ENCODE peak calls at places on chromosomes 1 and 21, in four cellular contexts. One of them, this sample, is unnamed.

GRCh38 chr1:28159243-28159642 is 17.2 kb downstream of the PTAFR start:
- DNase-seq in HL-60: no peak
- DNase-seq in K562: no peak
- DNase-seq in GM12878: no peak
- DNase-seq in this sample: no peak

GRCh38 chr1:13816016-13816760 is 116.2 kb downstream of the PRDM2 start:
- DNase-seq in HL-60: no peak
- DNase-seq in GM12878: no peak
- DNase-seq in K562: no peak
- DNase-seq in this sample: no peak

GRCh38 chr1:202112864-202113689 is 9.6 kb upstream of the GPR37L1 start:
- DNase-seq in K562: no peak
- DNase-seq in HL-60: no peak
- DNase-seq in GM12878: no peak
- DNase-seq in this sample: no peak

GRCh38 chr1:9302745-9303524 is 10.2 kb downstream of the SPSB1 start:
- DNase-seq in GM12878: no peak
- DNase-seq in K562: no peak
- DNase-seq in HL-60: no peak
- DNase-seq in this sample: no peak

GRCh38 chr21:42453301-42454220 is 42.5 kb downstream of the RSPH1 start:
- DNase-seq in K562: no peak
- DNase-seq in HL-60: no peak
- DNase-seq in GM12878: no peak
- DNase-seq in this sample: no peak

GRCh38 chr1:24237750-24238149 is 50.7 kb upstream of the IFNLR1 start:
- DNase-seq in GM12878: no peak
- DNase-seq in K562: no peak
- DNase-seq in HL-60: no peak
- DNase-seq in this sample: no peak

GRCh38 chr1:34265396-34265795 is 88.7 kb downstream of the C1orf94 start:
- DNase-seq in K562: no peak
- DNase-seq in GM12878: no peak
- DNase-seq in HL-60: no peak
- DNase-seq in this sample: no peak

GRCh38 chr1:66739401-66740157 is 12.7 kb upstream of the DYNLT5 start:
- DNase-seq in HL-60: no peak
- DNase-seq in GM12878: no peak
- DNase-seq in K562: no peak
- DNase-seq in this sample: no peak

GRCh38 chr1:17717595-17717994 is 37.5 kb upstream of the ACTL8 start:
- DNase-seq in GM12878: no peak
- DNase-seq in K562: no peak
- DNase-seq in HL-60: no peak
- DNase-seq in this sample: no peak

GRCh38 chr1:198939286-198939685 is 300.4 kb downstream of the PTPRC start:
- DNase-seq in GM12878: no peak
- DNase-seq in HL-60: no peak
- DNase-seq in K562: no peak
- DNase-seq in this sample: no peak

GRCh38 chr1:155093938-155094621 is 15.4 kb downstream of the EFNA3 start:
- DNase-seq in K562: peak; percentile 65
- DNase-seq in HL-60: peak; percentile 26
- DNase-seq in GM12878: no peak
- DNase-seq in this sample: no peak

GRCh38 chr1:156366832-156367231 is 2.2 kb upstream of the RHBG start:
- DNase-seq in HL-60: no peak
- DNase-seq in K562: no peak
- DNase-seq in GM12878: no peak
- DNase-seq in this sample: no peak

GRCh38 chr1:218299416-218299815 is 14.3 kb downstream of the RRP15 start:
- DNase-seq in HL-60: no peak
- DNase-seq in GM12878: no peak
- DNase-seq in K562: no peak
- DNase-seq in this sample: no peak

GRCh38 chr1:115507256-115507589 is 134.5 kb upstream of the VANGL1 start:
- DNase-seq in HL-60: no peak
- DNase-seq in GM12878: no peak
- DNase-seq in K562: no peak
- DNase-seq in this sample: no peak

GRCh38 chr1:65832296-65832695 is 39.6 kb downstream of the PDE4B start:
- DNase-seq in HL-60: no peak
- DNase-seq in K562: no peak
- DNase-seq in GM12878: no peak
- DNase-seq in this sample: no peak

GRCh38 chr1:229567109-229567868 is 8.8 kb upstream of the ABCB10 start:
- DNase-seq in K562: no peak
- DNase-seq in GM12878: no peak
- DNase-seq in HL-60: no peak
- DNase-seq in this sample: no peak

GRCh38 chr1:6962956-6963915 is 178.0 kb downstream of the CAMTA1 start:
- DNase-seq in K562: peak; percentile 96
- DNase-seq in HL-60: no peak
- DNase-seq in GM12878: peak; percentile 24
- DNase-seq in this sample: peak; percentile 54

GRCh38 chr1:226627924-226628623 is 79.5 kb downstream of the STUM start:
- DNase-seq in GM12878: no peak
- DNase-seq in HL-60: no peak
- DNase-seq in K562: no peak
- DNase-seq in this sample: no peak

GRCh38 chr1:25065246-25066238 is 135.5 kb upstream of the RUNX3 start:
- DNase-seq in HL-60: peak; percentile 43
- DNase-seq in GM12878: no peak
- DNase-seq in K562: peak; percentile 31
- DNase-seq in this sample: no peak

GRCh38 chr1:230878584-230878975 is 10.3 kb upstream of the C1orf198 start:
- DNase-seq in K562: no peak
- DNase-seq in GM12878: no peak
- DNase-seq in HL-60: no peak
- DNase-seq in this sample: no peak

GRCh38 chr1:201214461-201214860 is 23.8 kb downstream of the IGFN1 start:
- DNase-seq in HL-60: no peak
- DNase-seq in K562: peak; percentile 67
- DNase-seq in GM12878: no peak
- DNase-seq in this sample: no peak

GRCh38 chr1:206136241-206136640 is 19.1 kb upstream of the AVPR1B start:
- DNase-seq in HL-60: no peak
- DNase-seq in K562: no peak
- DNase-seq in GM12878: no peak
- DNase-seq in this sample: no peak

GRCh38 chr1:64136296-64136695 is 67.1 kb upstream of the UBE2U start:
- DNase-seq in HL-60: no peak
- DNase-seq in GM12878: no peak
- DNase-seq in K562: no peak
- DNase-seq in this sample: no peak

GRCh38 chr1:34929853-34930701 is 627 bp upstream of the DLGAP3 start:
- DNase-seq in GM12878: no peak
- DNase-seq in K562: no peak
- DNase-seq in HL-60: no peak
- DNase-seq in this sample: no peak

GRCh38 chr1:50080904-50081586 is 27.7 kb upstream of the ELAVL4 start:
- DNase-seq in GM12878: no peak
- DNase-seq in HL-60: no peak
- DNase-seq in K562: no peak
- DNase-seq in this sample: no peak

GRCh38 chr1:105483436-105483835 is 1573.0 kb upstream of the PRMT6 start:
- DNase-seq in GM12878: no peak
- DNase-seq in K562: no peak
- DNase-seq in HL-60: no peak
- DNase-seq in this sample: no peak

GRCh38 chr1:11458811-11459275 is 20.1 kb upstream of the DISP3 start:
- DNase-seq in GM12878: no peak
- DNase-seq in K562: no peak
- DNase-seq in HL-60: no peak
- DNase-seq in this sample: no peak

GRCh38 chr1:19484793-19485361 is 462 bp downstream of the CAPZB start:
- DNase-seq in K562: peak; percentile 95
- DNase-seq in GM12878: no peak
- DNase-seq in HL-60: no peak
- DNase-seq in this sample: peak; percentile 29
- TF ChIP-seq SPI1 in K562: no peak
- TF ChIP-seq SPI1 in GM12878: no peak
- TF ChIP-seq SPI1 in HL-60: no peak
- TF ChIP-seq SPI1 in this sample: no peak

GRCh38 chr1:21691739-21692138 is 22.6 kb upstream of the RAP1GAP start:
- DNase-seq in HL-60: no peak
- DNase-seq in GM12878: no peak
- DNase-seq in K562: no peak
- DNase-seq in this sample: no peak

GRCh38 chr1:21700094-21700493 is 30.9 kb upstream of the RAP1GAP start:
- DNase-seq in HL-60: no peak
- DNase-seq in K562: no peak
- DNase-seq in GM12878: no peak
- DNase-seq in this sample: no peak

GRCh38 chr1:21701401-21701800 is 32.2 kb upstream of the RAP1GAP start:
- DNase-seq in HL-60: no peak
- DNase-seq in GM12878: no peak
- DNase-seq in K562: no peak
- DNase-seq in this sample: no peak

GRCh38 chr1:21693732-21694131 is 24.6 kb upstream of the RAP1GAP start:
- DNase-seq in K562: no peak
- DNase-seq in HL-60: no peak
- DNase-seq in GM12878: no peak
- DNase-seq in this sample: no peak

DNA sequence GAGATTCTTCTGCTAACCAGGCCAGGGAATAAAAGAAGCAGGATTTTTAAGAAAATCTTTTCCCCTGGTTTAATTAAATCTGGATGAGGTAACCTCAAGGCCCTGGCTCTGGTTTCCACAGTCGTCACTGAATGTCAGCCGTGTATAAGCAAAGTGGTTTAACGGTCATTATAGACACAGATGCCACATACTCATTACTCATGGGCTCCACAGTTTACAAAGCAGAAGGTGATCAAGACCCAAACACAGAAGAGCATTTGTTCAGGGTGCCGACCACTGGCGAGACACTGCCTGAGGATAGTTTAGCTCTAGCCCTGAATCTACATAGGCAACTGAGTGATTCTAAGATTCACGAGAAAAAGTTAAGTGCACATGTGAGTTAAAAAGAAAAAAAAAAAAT is 27.8 kb upstream of the RAP1GAP start:
- DNase-seq in K562: no peak
- DNase-seq in GM12878: no peak
- DNase-seq in HL-60: no peak
- DNase-seq in this sample: no peak
- TF ChIP-seq SPI1 in K562: no peak
- TF ChIP-seq SPI1 in GM12878: no peak
- TF ChIP-seq SPI1 in HL-60: no peak
- TF ChIP-seq SPI1 in this sample: no peak

DNA sequence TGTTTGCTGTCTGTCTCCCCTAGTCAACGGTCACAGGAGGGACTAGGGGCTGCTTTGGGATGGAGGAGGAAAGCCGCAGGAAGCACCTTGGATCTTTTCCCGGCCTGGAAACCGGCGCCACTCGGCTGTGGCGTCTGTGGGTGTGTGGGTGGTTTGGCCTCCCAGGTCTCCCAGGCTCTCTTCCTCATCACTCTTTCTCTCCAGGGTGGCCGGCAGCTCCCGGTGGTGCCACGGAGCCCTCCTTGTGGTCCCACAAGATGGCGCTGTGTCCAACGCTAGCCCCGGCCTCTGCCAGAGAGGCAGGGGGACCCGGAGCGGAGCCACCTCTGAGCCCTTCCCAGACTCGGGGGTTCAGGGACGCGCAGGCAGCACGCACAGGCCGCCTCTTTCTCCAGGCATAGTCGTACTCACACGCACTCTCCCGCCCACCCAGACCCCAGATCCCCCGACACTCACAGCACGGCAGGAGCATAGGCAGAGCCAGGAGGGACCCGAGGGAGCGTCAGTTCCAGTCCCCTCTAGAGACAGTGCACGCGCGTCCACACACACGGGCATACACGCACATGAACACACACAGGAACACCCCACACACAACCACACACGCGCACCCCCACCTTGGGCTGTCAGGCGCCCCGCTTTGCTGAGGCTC is 31.2 kb downstream of the CDCP2 start:
- DNase-seq in K562: peak; percentile 94
- DNase-seq in GM12878: no peak
- DNase-seq in HL-60: peak; percentile 72
- DNase-seq in this sample: peak; percentile 87
- TF ChIP-seq SPI1 in K562: no peak
- TF ChIP-seq SPI1 in GM12878: no peak
- TF ChIP-seq SPI1 in HL-60: no peak
- TF ChIP-seq SPI1 in this sample: no peak

DNA sequence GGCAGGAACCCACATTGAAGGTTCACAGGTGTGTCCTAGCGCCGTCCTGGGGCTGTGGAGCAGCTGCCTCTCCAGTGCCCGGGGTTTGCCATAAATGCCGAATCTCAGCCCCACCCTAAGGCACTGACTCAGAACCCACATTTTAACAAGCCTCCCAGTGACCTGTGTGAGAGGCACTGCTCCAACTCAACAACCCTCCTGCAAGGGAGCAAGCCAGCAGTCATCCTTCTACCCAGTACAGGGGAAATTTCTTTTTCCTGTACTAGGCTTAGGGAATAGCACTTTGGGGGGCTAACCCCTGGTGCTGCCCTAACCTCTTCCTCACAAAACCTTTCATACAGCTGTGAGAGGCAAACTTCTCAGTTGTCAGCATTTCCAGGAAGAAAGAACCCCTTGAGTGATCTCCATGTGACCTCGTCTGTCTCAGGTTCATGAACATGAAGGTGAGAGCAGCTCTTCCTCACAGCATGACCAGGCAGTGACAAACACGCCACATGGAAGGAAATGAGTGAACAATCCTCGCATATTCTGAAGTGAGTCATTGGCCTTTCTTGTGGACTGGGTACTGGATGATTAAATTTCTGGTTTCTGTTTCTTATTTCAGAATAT is 11.4 kb upstream of the BCAR3 start:
- DNase-seq in K562: no peak
- DNase-seq in HL-60: no peak
- DNase-seq in GM12878: peak; percentile 63
- DNase-seq in this sample: peak; percentile 27
- TF ChIP-seq SPI1 in K562: no peak
- TF ChIP-seq SPI1 in HL-60: no peak
- TF ChIP-seq SPI1 in GM12878: peak; percentile 22
- TF ChIP-seq SPI1 in this sample: peak; percentile 56

DNA sequence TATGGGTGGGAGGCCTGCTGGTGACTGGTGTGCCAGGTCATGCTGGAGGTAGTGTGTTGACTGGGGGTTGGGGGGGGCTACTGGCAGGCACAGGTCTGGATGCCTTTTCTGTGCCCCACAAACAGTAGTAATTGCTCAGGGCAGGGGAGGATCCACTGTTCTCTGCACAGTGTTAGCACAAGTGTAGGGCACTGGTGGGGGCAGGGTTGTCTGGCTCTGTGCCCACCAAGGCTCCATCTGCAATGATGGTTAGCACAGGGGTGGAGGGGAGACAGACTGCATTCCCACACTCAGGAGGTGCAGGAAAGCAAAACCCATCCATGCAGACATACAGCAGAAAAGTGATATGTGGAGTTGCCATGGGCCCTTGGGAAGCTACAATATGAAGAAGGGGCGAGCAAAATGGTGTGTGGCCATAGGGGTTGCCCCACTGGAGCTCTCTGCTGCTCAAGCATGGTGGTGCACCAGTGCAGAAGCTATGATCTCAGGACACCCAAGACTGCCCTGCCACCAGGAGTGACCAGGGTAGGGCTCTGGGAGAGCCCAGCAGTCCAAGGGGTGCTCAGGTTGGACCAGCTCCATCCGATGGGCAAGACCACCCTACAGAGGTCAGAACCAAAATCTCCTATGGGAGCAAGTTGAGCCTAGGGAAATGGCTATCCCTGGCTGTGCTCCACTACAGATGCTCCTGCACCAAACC is 122.2 kb upstream of the KCTD3 start:
- DNase-seq in HL-60: no peak
- DNase-seq in K562: no peak
- DNase-seq in GM12878: no peak
- DNase-seq in this sample: no peak
- TF ChIP-seq SPI1 in HL-60: no peak
- TF ChIP-seq SPI1 in K562: no peak
- TF ChIP-seq SPI1 in GM12878: no peak
- TF ChIP-seq SPI1 in this sample: no peak